ENCODE peak calls at places on chromosomes 16 and 17, in six cellular contexts. T is choroid plexus epithelial cell, N is lung, D is right lobe of liver, X is cardiac muscle cell, Y is GM23338. V is an unnamed sample.

GRCh38 chr16:84532855-84533486 is 28.5 kb upstream of the MEAK7 start:
- DNase-seq in Y (no peak), X (peak), D (no peak), T (peak), N (no peak), V (peak)

GRCh38 chr16:67936124-67936875 is at the start of gene PSMB10:
- DNase-seq in D (peak), X (peak), T (peak), Y (peak), N (peak), V (peak)

GRCh38 chr16:47213761-47214440 is 70.2 kb upstream of the NETO2 start:
- DNase-seq in Y (no peak), T (peak), D (no peak), X (no peak), N (no peak), V (no peak)

GRCh38 chr16:24848065-24848464 is 2.3 kb downstream of the SLC5A11 start:
- DNase-seq in X (peak), D (no peak), Y (no peak), N (no peak), T (peak), V (peak)

GRCh38 chr16:25855818-25856217 is 164.1 kb downstream of the HS3ST4 start:
- DNase-seq in X (no peak), N (no peak), Y (peak), D (no peak), T (no peak), V (no peak)

GRCh38 chr16:71214771-71215381 is 15.6 kb downstream of the HYDIN start:
- DNase-seq in T (peak), N (no peak), D (no peak), X (peak), Y (peak), V (peak)

GRCh38 chr17:41777579-41778188 is 8.8 kb downstream of the JUP start:
- DNase-seq in T (peak), D (peak), N (peak), X (peak), Y (no peak), V (peak)

GRCh38 chr16:70474320-70475053 is 20.1 kb downstream of the FCSK start:
- DNase-seq in X (no peak), T (no peak), D (peak), N (no peak), Y (no peak), V (no peak)

GRCh38 chr16:24539295-24539849 is at the start of gene RBBP6:
- DNase-seq in X (peak), N (peak), Y (peak), T (peak), D (peak), V (peak)

GRCh38 chr16:4275861-4276260 is 3.0 kb upstream of the TFAP4 start:
- DNase-seq in Y (no peak), T (no peak), X (no peak), D (no peak), N (no peak), V (no peak)

GRCh38 chr16:4270595-4270994 is 2.2 kb downstream of the TFAP4 start:
- DNase-seq in N (no peak), D (no peak), Y (no peak), T (no peak), X (no peak), V (no peak)

GRCh38 chr16:4272114-4272954 is 489 bp downstream of the TFAP4 start:
- DNase-seq in Y (peak), N (peak), D (peak), X (peak), T (peak), V (no peak)

GRCh38 chr16:4271176-4272113 is 1.4 kb downstream of the TFAP4 start:
- DNase-seq in T (peak), X (peak), Y (peak), N (peak), D (peak), V (peak)

GRCh38 chr16:4273858-4274291 is 1.1 kb upstream of the TFAP4 start:
- DNase-seq in D (peak), N (peak), X (peak), T (peak), Y (peak), V (peak)
- TF ChIP-seq CTCF in D (peak), N (no peak), X (peak), T (peak), Y (peak), V (no peak)

GRCh38 chr16:85900031-85900792 is 1.2 kb downstream of the IRF8 start:
- DNase-seq in T (no peak), N (no peak), Y (no peak), D (no peak), X (no peak), V (no peak)

GRCh38 chr16:85901110-85901509 is 2.1 kb downstream of the IRF8 start:
- DNase-seq in Y (no peak), X (no peak), D (no peak), N (no peak), T (no peak), V (no peak)

GRCh38 chr16:85903576-85903975 is 4.6 kb downstream of the IRF8 start:
- DNase-seq in D (no peak), Y (no peak), N (no peak), T (no peak), X (no peak), V (no peak)

GRCh38 chr16:85901760-85902365 is 2.9 kb downstream of the IRF8 start:
- DNase-seq in X (peak), T (no peak), D (no peak), N (no peak), Y (no peak), V (peak)

GRCh38 chr16:85902366-85903155 is 3.6 kb downstream of the IRF8 start:
- DNase-seq in Y (no peak), N (no peak), D (no peak), X (peak), T (no peak), V (peak)
- H3K4me3 ChIP-seq in Y (no peak), N (no peak), D (no peak), X (no peak), T (no peak), V (no peak)

DNA sequence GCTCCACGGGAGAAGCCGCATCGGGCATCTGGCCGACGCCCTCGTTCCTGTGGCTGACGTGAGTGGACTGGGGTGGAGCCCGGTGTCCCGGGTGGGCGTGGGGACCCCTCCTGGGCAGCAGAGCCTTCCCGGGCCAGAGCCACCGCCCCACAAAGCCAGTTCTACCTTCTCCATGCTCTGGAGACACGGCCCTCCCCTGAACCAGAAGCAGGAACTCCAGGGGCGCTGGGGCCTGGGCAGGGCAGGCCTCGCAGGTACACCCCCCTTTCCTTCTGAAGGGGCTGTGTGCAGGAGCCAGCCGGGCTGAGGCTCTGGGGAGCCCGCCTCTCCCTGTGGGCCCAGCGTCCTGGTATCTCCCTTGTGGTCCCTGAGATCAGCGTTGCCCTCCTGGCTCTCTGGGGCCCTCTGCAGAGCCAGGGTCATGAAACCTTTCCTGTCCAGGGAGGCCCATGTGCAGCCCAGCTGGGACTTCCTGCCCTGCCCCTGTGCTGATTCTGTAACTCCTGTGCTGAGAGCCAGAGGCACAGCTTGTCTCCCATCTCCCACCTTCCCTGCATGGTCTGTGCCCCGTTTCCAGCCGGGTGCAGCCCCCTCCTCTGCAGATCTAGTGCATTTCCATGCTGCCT is 6.5 kb downstream of the PIGQ start:
- DNase-seq in X (no peak), Y (no peak), T (no peak), N (no peak), D (no peak), V (no peak)
- TF ChIP-seq CTCF in X (no peak), Y (no peak), T (no peak), N (no peak), D (no peak), V (no peak)

GRCh38 chr17:30969989-30970680 is 704 bp upstream of the RNF135 start:
- DNase-seq in T (peak), Y (peak), D (peak), X (peak), N (no peak), V (peak)
- H3K4me3 ChIP-seq in T (peak), Y (peak), D (peak), X (peak), N (peak), V (peak)

DNA sequence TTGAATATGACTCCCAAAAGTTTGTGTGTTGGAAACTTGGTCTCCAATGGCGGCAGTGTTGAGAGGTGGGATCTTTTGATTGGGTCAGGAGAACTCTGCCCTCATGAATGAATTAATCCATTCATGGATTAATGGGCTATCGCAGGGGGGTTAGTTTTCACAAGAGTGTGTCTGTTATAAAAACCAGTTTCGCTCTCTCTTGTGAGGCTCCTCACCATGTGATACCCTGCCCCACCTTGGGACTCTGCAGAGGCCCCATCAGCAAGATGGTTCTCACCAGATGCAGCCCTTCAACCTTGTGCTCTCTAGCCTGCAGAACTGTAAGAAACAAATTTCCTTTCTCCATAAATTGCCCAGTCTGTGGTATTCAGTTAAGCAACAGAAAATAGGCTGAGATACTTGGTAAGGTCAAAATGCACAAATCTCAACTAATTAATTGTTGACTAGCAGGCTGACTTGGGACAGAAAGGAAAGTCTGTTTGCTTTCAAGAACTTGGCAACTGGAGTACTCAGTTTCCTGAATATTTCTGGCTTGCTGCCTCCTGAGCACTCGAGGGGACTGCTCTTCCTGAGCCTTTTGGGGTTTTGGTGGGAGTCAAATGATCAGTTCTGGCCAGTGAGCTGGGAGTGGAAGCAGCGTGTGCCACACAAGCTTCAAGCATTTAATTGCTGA is 13.8 kb upstream of the CCL17 start:
- DNase-seq in T (no peak), X (peak), Y (no peak), D (no peak), N (no peak), V (peak)
- TF ChIP-seq CTCF in T (no peak), X (no peak), Y (no peak), D (no peak), N (no peak), V (no peak)

DNA sequence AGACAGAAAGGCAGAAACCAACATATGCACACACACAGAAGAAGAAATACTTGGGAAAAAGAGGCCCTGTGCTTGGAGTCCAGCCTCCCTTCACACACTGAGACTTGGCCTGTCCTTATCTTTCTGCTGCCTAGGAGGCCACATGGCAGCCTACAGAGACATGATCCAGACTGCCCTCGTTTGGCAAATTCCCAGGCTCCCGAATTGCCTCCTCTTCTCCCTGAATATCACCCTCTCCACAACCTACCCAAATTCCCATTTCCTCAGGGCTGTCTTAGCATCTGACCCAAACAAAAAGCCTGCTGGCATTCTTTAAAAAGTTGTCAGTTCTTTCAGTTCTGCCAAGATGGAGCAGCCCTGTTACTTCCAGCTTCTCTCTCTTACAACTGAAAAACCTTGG is 59.8 kb downstream of the DNAH17 start:
- DNase-seq in N (no peak), X (peak), Y (no peak), D (no peak), T (no peak), V (peak)
- H3K4me3 ChIP-seq in N (no peak), X (no peak), Y (no peak), D (no peak), T (no peak), V (no peak)

GRCh38 chr17:28878981-28879380 is 18.6 kb downstream of the FLOT2 start:
- DNase-seq in Y (peak), D (no peak), X (peak), T (peak), N (no peak), V (peak)
- TF ChIP-seq CTCF in Y (peak), D (peak), X (peak), T (peak), N (no peak), V (peak)

GRCh38 chr17:69796093-69796492 is 278.9 kb upstream of the KCNJ16 start:
- DNase-seq in X (no peak), T (no peak), N (no peak), Y (no peak), D (no peak), V (no peak)
- H3K4me3 ChIP-seq in X (no peak), T (no peak), N (no peak), Y (no peak), D (no peak), V (no peak)

GRCh38 chr16:1971678-1972489 is at the start of gene TBL3:
- DNase-seq in Y (peak), N (peak), D (peak), X (peak), T (peak), V (peak)
- TF ChIP-seq CTCF in Y (no peak), N (peak), D (no peak), X (no peak), T (no peak), V (no peak)